ENCODE peak calls at places on chromosomes 12 and 14, in four cellular contexts. One of them, this sample, is unnamed.

GRCh38 chr12:122982494-122982850 is 2.0 kb downstream of the ARL6IP4 start:
- DNase-seq in HCT116: no peak
- DNase-seq in Karpas-422: no peak
- DNase-seq in IMR-90: no peak
- DNase-seq in this sample: no peak

GRCh38 chr12:81395431-81395830 is 317.6 kb downstream of the ACSS3 start:
- DNase-seq in Karpas-422: no peak
- DNase-seq in HCT116: no peak
- DNase-seq in IMR-90: no peak
- DNase-seq in this sample: no peak

GRCh38 chr12:48183876-48184548 is 568 bp downstream of the CCDC184 start:
- DNase-seq in Karpas-422: no peak
- DNase-seq in HCT116: no peak
- DNase-seq in IMR-90: no peak
- DNase-seq in this sample: no peak

GRCh38 chr14:53934778-53935414 is 21.7 kb downstream of the BMP4 start:
- DNase-seq in HCT116: no peak
- DNase-seq in Karpas-422: no peak
- DNase-seq in IMR-90: no peak
- DNase-seq in this sample: no peak

GRCh38 chr14:93317200-93317599 is 15.6 kb downstream of the BTBD7 start:
- DNase-seq in IMR-90: no peak
- DNase-seq in HCT116: no peak
- DNase-seq in Karpas-422: no peak
- DNase-seq in this sample: no peak

GRCh38 chr12:54258286-54258685 is 21.6 kb downstream of the CBX5 start:
- DNase-seq in Karpas-422: no peak
- DNase-seq in HCT116: no peak
- DNase-seq in IMR-90: peak
- DNase-seq in this sample: no peak

GRCh38 chr12:69044887-69045286 is 111.9 kb upstream of the CPM start:
- DNase-seq in IMR-90: no peak
- DNase-seq in HCT116: no peak
- DNase-seq in Karpas-422: no peak
- DNase-seq in this sample: no peak

GRCh38 chr14:30295980-30296379 is 263.0 kb upstream of the G2E3 start:
- DNase-seq in IMR-90: no peak
- DNase-seq in HCT116: no peak
- DNase-seq in Karpas-422: no peak
- DNase-seq in this sample: no peak

GRCh38 chr12:15956413-15957185 is 45.5 kb downstream of the DERA start:
- DNase-seq in Karpas-422: no peak
- DNase-seq in IMR-90: no peak
- DNase-seq in HCT116: peak
- DNase-seq in this sample: no peak

GRCh38 chr12:107092669-107093546 is 441 bp downstream of the CRY1 start:
- DNase-seq in HCT116: no peak
- DNase-seq in IMR-90: no peak
- DNase-seq in Karpas-422: no peak
- DNase-seq in this sample: peak

GRCh38 chr12:119911147-119911546 is 34.0 kb upstream of the CIT start:
- DNase-seq in Karpas-422: no peak
- DNase-seq in IMR-90: peak
- DNase-seq in HCT116: no peak
- DNase-seq in this sample: no peak

DNA sequence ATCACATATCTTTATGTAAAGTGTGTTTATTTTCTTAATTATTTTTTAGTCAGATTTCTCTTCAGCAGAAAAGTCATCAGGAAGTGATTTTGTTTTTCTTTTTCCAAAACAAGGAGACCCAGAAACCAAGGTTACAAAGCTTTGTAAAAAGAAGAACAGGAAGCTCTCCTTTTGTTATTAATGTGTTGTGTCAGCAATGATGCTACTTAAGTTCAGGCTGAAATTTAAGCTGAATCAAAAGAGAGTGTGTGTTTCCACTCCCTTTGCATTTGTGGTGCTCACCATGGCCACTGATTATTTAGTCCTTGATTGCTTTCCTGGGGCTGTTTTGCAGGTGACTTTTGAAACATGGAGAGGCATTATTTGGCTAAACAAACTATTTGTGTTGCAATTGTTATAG is 155.3 kb upstream of the ATP2B1 start:
- DNase-seq in HCT116: no peak
- DNase-seq in Karpas-422: peak
- DNase-seq in IMR-90: no peak
- DNase-seq in this sample: no peak
- H2AFZ ChIP-seq in HCT116: no peak
- H2AFZ ChIP-seq in Karpas-422: peak
- H2AFZ ChIP-seq in IMR-90: no peak
- H2AFZ ChIP-seq in this sample: no peak

GRCh38 chr12:27277846-27278260 is 33.8 kb downstream of the STK38L start:
- DNase-seq in IMR-90: peak
- DNase-seq in HCT116: peak
- DNase-seq in Karpas-422: no peak
- DNase-seq in this sample: no peak
- H3K4me3 ChIP-seq in IMR-90: no peak
- H3K4me3 ChIP-seq in HCT116: no peak
- H3K4me3 ChIP-seq in Karpas-422: no peak
- H3K4me3 ChIP-seq in this sample: no peak

GRCh38 chr14:32254952-32255679 is 52.0 kb upstream of the RNU6-8 start:
- DNase-seq in IMR-90: peak
- DNase-seq in HCT116: peak
- DNase-seq in Karpas-422: peak
- DNase-seq in this sample: peak

GRCh38 chr14:32252030-32252670 is 49.1 kb upstream of the RNU6-8 start:
- DNase-seq in Karpas-422: peak
- DNase-seq in HCT116: peak
- DNase-seq in IMR-90: peak
- DNase-seq in this sample: peak

GRCh38 chr14:32250681-32251080 is 47.6 kb upstream of the RNU6-8 start:
- DNase-seq in HCT116: no peak
- DNase-seq in Karpas-422: no peak
- DNase-seq in IMR-90: no peak
- DNase-seq in this sample: no peak

GRCh38 chr14:32249780-32250179 is 46.7 kb upstream of the RNU6-8 start:
- DNase-seq in HCT116: no peak
- DNase-seq in Karpas-422: no peak
- DNase-seq in IMR-90: no peak
- DNase-seq in this sample: no peak

DNA sequence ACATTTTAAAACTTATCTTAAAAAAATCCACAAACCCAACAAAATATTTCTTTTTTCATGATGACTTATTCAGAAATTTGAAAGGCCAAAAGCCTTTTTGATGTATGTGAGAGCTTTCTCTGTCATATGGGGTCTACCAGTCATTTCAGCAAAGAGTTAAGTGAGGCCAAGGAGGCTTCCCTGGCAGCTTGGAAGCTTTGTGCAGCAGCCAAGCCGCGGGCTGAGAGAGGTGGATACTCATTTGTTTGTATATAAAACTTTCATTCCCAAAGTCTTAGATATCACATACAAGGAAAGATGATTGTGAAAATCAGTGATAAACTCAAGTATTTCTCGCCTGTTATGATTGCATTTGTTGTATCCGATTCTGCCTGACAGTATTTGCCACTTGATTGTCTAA is 48.5 kb upstream of the RNU6-8 start:
- DNase-seq in HCT116: no peak
- DNase-seq in Karpas-422: no peak
- DNase-seq in IMR-90: peak
- DNase-seq in this sample: no peak
- H2AFZ ChIP-seq in HCT116: peak
- H2AFZ ChIP-seq in Karpas-422: peak
- H2AFZ ChIP-seq in IMR-90: no peak
- H2AFZ ChIP-seq in this sample: peak

DNA sequence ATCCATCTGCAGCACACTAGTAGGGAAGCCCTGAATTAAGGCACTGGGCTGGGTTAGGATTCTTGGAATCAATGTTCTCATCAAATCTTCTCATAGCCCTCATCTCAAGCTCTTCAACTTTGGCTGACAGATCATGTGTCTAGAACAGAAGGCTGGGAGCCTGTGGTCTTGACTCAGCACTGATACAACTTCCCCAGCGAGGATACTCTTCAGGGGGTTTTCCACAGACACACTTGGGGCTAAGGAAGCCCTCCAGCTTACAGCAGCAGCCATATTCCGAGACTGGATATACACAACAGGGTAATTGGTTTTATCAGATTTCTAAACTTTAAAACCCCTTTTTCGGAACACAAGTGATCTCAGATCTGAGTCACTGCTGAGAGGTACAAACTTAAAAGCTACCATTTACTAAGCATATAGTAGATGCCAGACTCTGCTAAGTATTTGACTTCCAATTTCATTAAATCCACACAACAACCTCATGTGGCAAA is 3.5 kb downstream of the FMNL3 start:
- DNase-seq in IMR-90: peak
- DNase-seq in HCT116: no peak
- DNase-seq in Karpas-422: no peak
- DNase-seq in this sample: no peak
- H3K4me3 ChIP-seq in IMR-90: no peak
- H3K4me3 ChIP-seq in HCT116: no peak
- H3K4me3 ChIP-seq in Karpas-422: no peak
- H3K4me3 ChIP-seq in this sample: no peak

DNA sequence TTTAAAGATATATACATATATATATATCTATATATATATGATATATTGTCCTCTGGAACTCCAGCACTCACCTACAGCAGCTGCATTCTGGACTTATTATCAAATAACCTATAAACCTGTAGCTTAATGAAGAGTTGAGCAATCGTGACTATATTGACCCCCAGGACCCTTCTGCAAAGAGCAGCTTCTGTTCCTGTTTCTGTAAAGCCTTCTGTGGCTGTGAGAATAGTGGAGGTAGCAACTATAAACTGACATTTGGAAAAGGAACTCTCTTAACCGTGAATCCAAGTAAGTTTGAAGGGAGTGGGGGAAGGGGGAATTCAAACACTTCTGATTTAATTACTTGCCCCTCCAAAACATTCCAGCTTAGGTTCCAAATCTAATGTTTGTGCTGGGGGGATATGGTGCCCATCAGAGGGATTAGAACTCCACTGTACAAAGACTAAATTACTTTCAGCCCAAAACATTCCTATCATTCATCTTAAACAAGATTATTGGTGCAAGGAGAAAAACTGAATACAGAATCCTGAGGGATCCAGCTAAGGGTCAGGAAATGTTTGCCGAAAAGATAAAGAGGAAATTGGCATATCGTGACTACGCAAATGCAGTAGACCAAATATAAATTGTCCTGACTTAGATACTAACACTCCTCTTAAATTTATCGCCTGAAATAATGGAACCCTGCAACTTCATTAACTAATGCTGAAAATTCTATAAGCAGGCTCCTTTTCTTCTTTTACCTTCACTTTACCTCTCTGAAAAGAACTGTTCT is 106.1 kb downstream of the DAD1 start:
- DNase-seq in IMR-90: no peak
- DNase-seq in HCT116: no peak
- DNase-seq in Karpas-422: no peak
- DNase-seq in this sample: no peak
- H2AFZ ChIP-seq in IMR-90: no peak
- H2AFZ ChIP-seq in HCT116: no peak
- H2AFZ ChIP-seq in Karpas-422: no peak
- H2AFZ ChIP-seq in this sample: no peak

GRCh38 chr14:51822499-51822898 is 37.9 kb upstream of the GNG2 start:
- DNase-seq in Karpas-422: no peak
- DNase-seq in HCT116: no peak
- DNase-seq in IMR-90: no peak
- DNase-seq in this sample: no peak

GRCh38 chr14:51824191-51824590 is 36.2 kb upstream of the GNG2 start:
- DNase-seq in IMR-90: no peak
- DNase-seq in Karpas-422: no peak
- DNase-seq in HCT116: no peak
- DNase-seq in this sample: no peak

GRCh38 chr14:51828017-51828797 is 32.2 kb upstream of the GNG2 start:
- DNase-seq in HCT116: peak
- DNase-seq in Karpas-422: peak
- DNase-seq in IMR-90: peak
- DNase-seq in this sample: peak

GRCh38 chr14:51823706-51824105 is 36.7 kb upstream of the GNG2 start:
- DNase-seq in HCT116: no peak
- DNase-seq in Karpas-422: no peak
- DNase-seq in IMR-90: peak
- DNase-seq in this sample: no peak

GRCh38 chr14:51825926-51826325 is 34.5 kb upstream of the GNG2 start:
- DNase-seq in Karpas-422: peak
- DNase-seq in HCT116: no peak
- DNase-seq in IMR-90: no peak
- DNase-seq in this sample: no peak
- H3K4me3 ChIP-seq in Karpas-422: peak
- H3K4me3 ChIP-seq in HCT116: no peak
- H3K4me3 ChIP-seq in IMR-90: no peak
- H3K4me3 ChIP-seq in this sample: no peak

GRCh38 chr12:127145929-127146789 is 1120.8 kb upstream of the TMEM132C start:
- DNase-seq in Karpas-422: no peak
- DNase-seq in IMR-90: peak
- DNase-seq in HCT116: peak
- DNase-seq in this sample: no peak
- H2AFZ ChIP-seq in Karpas-422: no peak
- H2AFZ ChIP-seq in IMR-90: peak
- H2AFZ ChIP-seq in HCT116: no peak
- H2AFZ ChIP-seq in this sample: no peak

GRCh38 chr12:112906712-112907414 is at the start of gene OAS1:
- DNase-seq in IMR-90: peak
- DNase-seq in HCT116: no peak
- DNase-seq in Karpas-422: peak
- DNase-seq in this sample: peak
- H3K4me3 ChIP-seq in IMR-90: peak
- H3K4me3 ChIP-seq in HCT116: no peak
- H3K4me3 ChIP-seq in Karpas-422: peak
- H3K4me3 ChIP-seq in this sample: peak

GRCh38 chr14:48429512-48429911 is 754.1 kb upstream of the MDGA2 start:
- DNase-seq in IMR-90: no peak
- DNase-seq in Karpas-422: no peak
- DNase-seq in HCT116: no peak
- DNase-seq in this sample: no peak

DNA sequence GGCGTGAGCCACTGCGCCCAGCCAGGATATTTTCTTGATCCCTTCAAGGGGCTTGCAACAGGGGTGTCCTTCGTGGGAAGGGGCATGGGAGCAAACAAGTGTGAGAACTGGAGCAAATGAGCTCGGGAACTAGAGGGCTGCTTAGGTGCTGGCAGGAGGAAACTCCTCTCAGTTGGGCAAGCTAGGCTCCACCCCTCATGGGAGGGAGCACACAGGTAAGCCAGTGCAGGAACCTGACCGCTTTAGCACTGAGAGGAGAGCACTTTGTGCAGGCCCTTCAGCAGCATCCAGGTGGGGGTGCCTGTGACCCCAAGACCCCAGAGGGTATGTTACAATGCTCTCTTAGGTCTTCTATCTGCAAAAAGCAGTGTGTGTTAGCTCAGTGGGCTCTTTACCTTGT is 755.4 kb upstream of the MDGA2 start:
- DNase-seq in HCT116: no peak
- DNase-seq in IMR-90: no peak
- DNase-seq in Karpas-422: no peak
- DNase-seq in this sample: no peak
- H2AFZ ChIP-seq in HCT116: no peak
- H2AFZ ChIP-seq in IMR-90: no peak
- H2AFZ ChIP-seq in Karpas-422: no peak
- H2AFZ ChIP-seq in this sample: no peak

GRCh38 chr12:5232291-5232690 is 188.6 kb downstream of the KCNA5 start:
- DNase-seq in Karpas-422: no peak
- DNase-seq in IMR-90: peak
- DNase-seq in HCT116: no peak
- DNase-seq in this sample: no peak
- H3K4me3 ChIP-seq in Karpas-422: no peak
- H3K4me3 ChIP-seq in IMR-90: no peak
- H3K4me3 ChIP-seq in HCT116: no peak
- H3K4me3 ChIP-seq in this sample: no peak

This sample was measured in DND-41.